ENCODE peak calls at places on chromosome 1, in six cellular contexts. One of them, this sample, is unnamed.

GRCh38 chr1:119971710-119972570 is 75.6 kb upstream of the ADAM30 start:
- DNase-seq in MCF 10A: no peak
- DNase-seq in pancreas: no peak
- DNase-seq in CD8-positive, alpha-beta T cell: no peak
- DNase-seq in esophagus squamous epithelium: no peak
- DNase-seq in GM12865: no peak
- DNase-seq in this sample: no peak

GRCh38 chr1:212762839-212763238 is 28.7 kb downstream of the NSL1 start:
- DNase-seq in MCF 10A: no peak
- DNase-seq in pancreas: no peak
- DNase-seq in CD8-positive, alpha-beta T cell: no peak
- DNase-seq in esophagus squamous epithelium: no peak
- DNase-seq in GM12865: no peak
- DNase-seq in this sample: no peak

GRCh38 chr1:168506204-168506819 is 37.5 kb downstream of the XCL2 start:
- DNase-seq in MCF 10A: peak
- DNase-seq in pancreas: no peak
- DNase-seq in CD8-positive, alpha-beta T cell: no peak
- DNase-seq in esophagus squamous epithelium: no peak
- DNase-seq in GM12865: no peak
- DNase-seq in this sample: no peak

GRCh38 chr1:39165488-39165887 is 39.0 kb upstream of the MACF1 start:
- DNase-seq in MCF 10A: no peak
- DNase-seq in pancreas: no peak
- DNase-seq in CD8-positive, alpha-beta T cell: no peak
- DNase-seq in esophagus squamous epithelium: no peak
- DNase-seq in GM12865: no peak
- DNase-seq in this sample: no peak

GRCh38 chr1:118254483-118254882 is 69.5 kb upstream of the SPAG17 start:
- DNase-seq in MCF 10A: no peak
- DNase-seq in pancreas: no peak
- DNase-seq in CD8-positive, alpha-beta T cell: no peak
- DNase-seq in esophagus squamous epithelium: no peak
- DNase-seq in GM12865: no peak
- DNase-seq in this sample: no peak

GRCh38 chr1:180182721-180183311 is 28.1 kb downstream of the QSOX1 start:
- DNase-seq in MCF 10A: no peak
- DNase-seq in pancreas: peak
- DNase-seq in CD8-positive, alpha-beta T cell: no peak
- DNase-seq in esophagus squamous epithelium: no peak
- DNase-seq in GM12865: no peak
- DNase-seq in this sample: no peak

GRCh38 chr1:151157067-151157531 is 650 bp downstream of the TNFAIP8L2 start:
- DNase-seq in MCF 10A: no peak
- DNase-seq in pancreas: no peak
- DNase-seq in CD8-positive, alpha-beta T cell: peak
- DNase-seq in esophagus squamous epithelium: no peak
- DNase-seq in GM12865: peak
- DNase-seq in this sample: no peak

GRCh38 chr1:236575523-236575922 is 28.8 kb downstream of the HEATR1 start:
- DNase-seq in MCF 10A: peak
- DNase-seq in pancreas: no peak
- DNase-seq in CD8-positive, alpha-beta T cell: no peak
- DNase-seq in esophagus squamous epithelium: no peak
- DNase-seq in GM12865: no peak
- DNase-seq in this sample: no peak

GRCh38 chr1:193275773-193276172 is 89.4 kb upstream of the B3GALT2 start:
- DNase-seq in MCF 10A: no peak
- DNase-seq in pancreas: no peak
- DNase-seq in CD8-positive, alpha-beta T cell: no peak
- DNase-seq in esophagus squamous epithelium: no peak
- DNase-seq in GM12865: no peak
- DNase-seq in this sample: no peak

GRCh38 chr1:181033799-181034391 is at the start of gene MR1:
- DNase-seq in MCF 10A: peak
- DNase-seq in pancreas: no peak
- DNase-seq in CD8-positive, alpha-beta T cell: peak
- DNase-seq in esophagus squamous epithelium: no peak
- DNase-seq in GM12865: peak
- DNase-seq in this sample: peak

GRCh38 chr1:202852163-202852904 is 36.6 kb downstream of the RABIF start:
- DNase-seq in MCF 10A: peak
- DNase-seq in pancreas: no peak
- DNase-seq in CD8-positive, alpha-beta T cell: peak
- DNase-seq in esophagus squamous epithelium: no peak
- DNase-seq in GM12865: peak
- DNase-seq in this sample: peak

GRCh38 chr1:3618904-3619671 is 5.7 kb upstream of the TPRG1L start:
- DNase-seq in MCF 10A: peak
- DNase-seq in pancreas: no peak
- DNase-seq in CD8-positive, alpha-beta T cell: peak
- DNase-seq in esophagus squamous epithelium: no peak
- DNase-seq in GM12865: peak
- DNase-seq in this sample: peak

GRCh38 chr1:110616587-110616986 is 10.4 kb upstream of the KCNA2 start:
- DNase-seq in MCF 10A: peak
- DNase-seq in pancreas: no peak
- DNase-seq in CD8-positive, alpha-beta T cell: no peak
- DNase-seq in esophagus squamous epithelium: no peak
- DNase-seq in GM12865: no peak
- DNase-seq in this sample: no peak

GRCh38 chr1:71666609-71667008 is 585.8 kb upstream of the ZRANB2 start:
- DNase-seq in MCF 10A: no peak
- DNase-seq in pancreas: no peak
- DNase-seq in CD8-positive, alpha-beta T cell: no peak
- DNase-seq in esophagus squamous epithelium: no peak
- DNase-seq in GM12865: no peak
- DNase-seq in this sample: no peak

GRCh38 chr1:44792736-44793502 is 4.9 kb upstream of the BEST4 start:
- DNase-seq in MCF 10A: no peak
- DNase-seq in pancreas: peak
- DNase-seq in CD8-positive, alpha-beta T cell: no peak
- DNase-seq in esophagus squamous epithelium: no peak
- DNase-seq in GM12865: no peak
- DNase-seq in this sample: no peak

GRCh38 chr1:201455098-201455497 is 13.9 kb downstream of the PHLDA3 start:
- DNase-seq in MCF 10A: no peak
- DNase-seq in pancreas: no peak
- DNase-seq in CD8-positive, alpha-beta T cell: no peak
- DNase-seq in esophagus squamous epithelium: no peak
- DNase-seq in GM12865: no peak
- DNase-seq in this sample: no peak

GRCh38 chr1:231919900-231920299 is 293.3 kb downstream of the DISC1 start:
- DNase-seq in MCF 10A: no peak
- DNase-seq in pancreas: no peak
- DNase-seq in CD8-positive, alpha-beta T cell: peak
- DNase-seq in esophagus squamous epithelium: no peak
- DNase-seq in GM12865: peak
- DNase-seq in this sample: no peak

GRCh38 chr1:25568090-25568833 is 24.9 kb downstream of the LDLRAP1 start:
- DNase-seq in MCF 10A: peak
- DNase-seq in pancreas: no peak
- DNase-seq in CD8-positive, alpha-beta T cell: no peak
- DNase-seq in esophagus squamous epithelium: no peak
- DNase-seq in GM12865: no peak
- DNase-seq in this sample: no peak

GRCh38 chr1:222629921-222630535 is 12.1 kb downstream of the MIA3 start:
- DNase-seq in MCF 10A: no peak
- DNase-seq in pancreas: no peak
- DNase-seq in CD8-positive, alpha-beta T cell: no peak
- DNase-seq in esophagus squamous epithelium: no peak
- DNase-seq in GM12865: no peak
- DNase-seq in this sample: no peak

GRCh38 chr1:47756411-47756810 is 240.8 kb downstream of the TRABD2B start:
- DNase-seq in MCF 10A: no peak
- DNase-seq in pancreas: no peak
- DNase-seq in CD8-positive, alpha-beta T cell: no peak
- DNase-seq in esophagus squamous epithelium: no peak
- DNase-seq in GM12865: no peak
- DNase-seq in this sample: no peak

GRCh38 chr1:47754221-47754620 is 243.0 kb downstream of the TRABD2B start:
- DNase-seq in MCF 10A: no peak
- DNase-seq in pancreas: no peak
- DNase-seq in CD8-positive, alpha-beta T cell: no peak
- DNase-seq in esophagus squamous epithelium: no peak
- DNase-seq in GM12865: no peak
- DNase-seq in this sample: no peak

GRCh38 chr1:47756006-47756405 is 241.2 kb downstream of the TRABD2B start:
- DNase-seq in MCF 10A: no peak
- DNase-seq in pancreas: no peak
- DNase-seq in CD8-positive, alpha-beta T cell: no peak
- DNase-seq in esophagus squamous epithelium: no peak
- DNase-seq in GM12865: no peak
- DNase-seq in this sample: no peak

GRCh38 chr1:47753808-47754207 is 243.4 kb downstream of the TRABD2B start:
- DNase-seq in MCF 10A: no peak
- DNase-seq in pancreas: no peak
- DNase-seq in CD8-positive, alpha-beta T cell: no peak
- DNase-seq in esophagus squamous epithelium: no peak
- DNase-seq in GM12865: peak
- DNase-seq in this sample: peak

DNA sequence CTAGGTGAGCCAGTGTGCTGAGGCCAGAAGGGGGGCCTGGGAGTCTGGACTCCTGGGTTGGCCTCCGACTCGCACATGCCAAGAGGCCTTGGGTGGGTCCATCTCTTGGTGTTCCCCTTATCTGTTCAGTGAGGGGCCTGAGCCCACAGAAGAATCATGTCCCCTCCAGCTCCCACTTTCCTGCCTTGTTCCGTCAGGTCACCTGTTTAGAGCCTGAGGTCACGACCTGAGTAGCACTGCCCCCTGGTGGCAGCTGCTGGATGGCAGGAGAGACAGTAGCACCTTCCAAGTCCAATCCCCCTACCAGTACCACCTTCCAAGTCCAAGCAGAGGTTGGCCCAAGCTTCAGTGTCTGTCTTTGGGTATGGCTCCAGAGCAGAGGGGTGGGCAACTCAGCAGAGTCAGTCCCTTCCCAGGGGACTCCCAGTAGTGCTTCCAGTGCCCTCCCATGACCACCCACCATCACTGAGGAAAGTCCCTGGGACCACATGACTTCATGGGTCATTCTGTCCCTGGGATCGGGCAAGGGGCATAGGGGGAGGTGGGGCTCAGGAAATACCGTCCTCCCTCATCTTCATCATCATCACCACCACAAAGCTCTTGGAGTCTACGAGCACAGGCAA is 241.7 kb downstream of the TRABD2B start:
- DNase-seq in MCF 10A: peak
- DNase-seq in pancreas: peak
- DNase-seq in CD8-positive, alpha-beta T cell: peak
- DNase-seq in esophagus squamous epithelium: no peak
- DNase-seq in GM12865: peak
- DNase-seq in this sample: peak
- TF ChIP-seq CTCF in MCF 10A: peak
- TF ChIP-seq CTCF in pancreas: peak
- TF ChIP-seq CTCF in CD8-positive, alpha-beta T cell: peak
- TF ChIP-seq CTCF in esophagus squamous epithelium: peak
- TF ChIP-seq CTCF in GM12865: peak
- TF ChIP-seq CTCF in this sample: peak

DNA sequence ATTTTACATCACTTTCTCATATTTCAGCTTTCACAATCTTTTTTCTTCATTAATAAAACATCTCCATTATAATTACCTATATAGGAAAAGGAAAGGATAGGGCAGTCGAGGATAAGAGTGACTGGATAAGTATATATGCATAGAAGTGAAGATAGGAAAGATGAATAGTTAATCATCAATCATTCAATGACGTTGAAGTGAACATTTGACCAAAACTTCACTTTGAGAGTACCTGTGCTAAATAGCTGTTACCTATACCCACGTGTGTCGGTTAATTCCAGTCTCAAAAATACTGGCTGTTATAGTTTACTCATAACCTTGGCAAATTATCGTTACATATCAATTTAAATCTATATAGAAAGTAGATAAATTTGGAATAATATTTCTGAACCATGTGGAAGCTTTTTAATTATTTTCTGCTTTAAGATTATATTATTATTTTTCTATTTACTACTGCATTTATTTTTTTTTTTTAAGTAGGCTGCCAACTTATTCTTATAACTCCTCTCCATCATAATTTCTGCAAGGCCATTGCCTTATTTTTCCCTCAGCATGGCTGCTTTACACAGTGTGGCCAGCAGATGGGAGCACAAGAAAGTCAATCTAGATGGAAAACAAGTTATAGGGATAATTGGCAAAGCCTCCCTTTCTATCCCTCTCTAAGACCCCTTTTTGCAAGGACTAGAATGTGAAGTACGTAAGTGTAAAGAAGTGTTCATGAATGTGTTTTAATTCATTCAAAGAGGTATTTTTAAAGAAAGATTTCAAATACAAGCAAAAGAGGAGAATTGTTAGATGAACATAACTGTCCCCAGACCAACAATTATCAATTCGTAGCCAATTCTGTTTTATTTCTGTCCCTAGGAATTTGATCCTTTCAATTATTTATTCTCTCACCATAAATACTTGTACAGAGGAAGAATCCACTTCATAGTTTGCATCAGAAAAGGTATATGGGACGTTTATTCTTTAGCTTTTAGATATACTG is 290.4 kb downstream of the KCNT2 start:
- DNase-seq in MCF 10A: peak
- DNase-seq in pancreas: no peak
- DNase-seq in CD8-positive, alpha-beta T cell: no peak
- DNase-seq in esophagus squamous epithelium: no peak
- DNase-seq in GM12865: peak
- DNase-seq in this sample: no peak
- TF ChIP-seq CTCF in MCF 10A: peak
- TF ChIP-seq CTCF in pancreas: peak
- TF ChIP-seq CTCF in CD8-positive, alpha-beta T cell: no peak
- TF ChIP-seq CTCF in esophagus squamous epithelium: peak
- TF ChIP-seq CTCF in GM12865: no peak
- TF ChIP-seq CTCF in this sample: peak

GRCh38 chr1:215891266-215891665 is 324.2 kb downstream of the KCTD3 start:
- DNase-seq in MCF 10A: no peak
- DNase-seq in pancreas: no peak
- DNase-seq in CD8-positive, alpha-beta T cell: no peak
- DNase-seq in esophagus squamous epithelium: no peak
- DNase-seq in GM12865: peak
- DNase-seq in this sample: no peak

GRCh38 chr1:215890438-215890837 is 323.3 kb downstream of the KCTD3 start:
- DNase-seq in MCF 10A: no peak
- DNase-seq in pancreas: no peak
- DNase-seq in CD8-positive, alpha-beta T cell: no peak
- DNase-seq in esophagus squamous epithelium: no peak
- DNase-seq in GM12865: peak
- DNase-seq in this sample: no peak

GRCh38 chr1:215887618-215888017 is 320.5 kb downstream of the KCTD3 start:
- DNase-seq in MCF 10A: no peak
- DNase-seq in pancreas: no peak
- DNase-seq in CD8-positive, alpha-beta T cell: no peak
- DNase-seq in esophagus squamous epithelium: no peak
- DNase-seq in GM12865: no peak
- DNase-seq in this sample: no peak

GRCh38 chr1:215891673-215892072 is 324.6 kb downstream of the KCTD3 start:
- DNase-seq in MCF 10A: no peak
- DNase-seq in pancreas: no peak
- DNase-seq in CD8-positive, alpha-beta T cell: no peak
- DNase-seq in esophagus squamous epithelium: no peak
- DNase-seq in GM12865: no peak
- DNase-seq in this sample: no peak

GRCh38 chr1:215888159-215888558 is 321.1 kb downstream of the KCTD3 start:
- DNase-seq in MCF 10A: peak
- DNase-seq in pancreas: no peak
- DNase-seq in CD8-positive, alpha-beta T cell: no peak
- DNase-seq in esophagus squamous epithelium: no peak
- DNase-seq in GM12865: peak
- DNase-seq in this sample: no peak
- TF ChIP-seq CTCF in MCF 10A: peak
- TF ChIP-seq CTCF in pancreas: no peak
- TF ChIP-seq CTCF in CD8-positive, alpha-beta T cell: no peak
- TF ChIP-seq CTCF in esophagus squamous epithelium: no peak
- TF ChIP-seq CTCF in GM12865: peak
- TF ChIP-seq CTCF in this sample: no peak

GRCh38 chr1:26608895-26609294 is 79.3 kb downstream of the RPS6KA1 start:
- DNase-seq in MCF 10A: no peak
- DNase-seq in pancreas: no peak
- DNase-seq in CD8-positive, alpha-beta T cell: no peak
- DNase-seq in esophagus squamous epithelium: no peak
- DNase-seq in GM12865: peak
- DNase-seq in this sample: no peak
- TF ChIP-seq CTCF in MCF 10A: no peak
- TF ChIP-seq CTCF in pancreas: no peak
- TF ChIP-seq CTCF in CD8-positive, alpha-beta T cell: no peak
- TF ChIP-seq CTCF in esophagus squamous epithelium: no peak
- TF ChIP-seq CTCF in GM12865: no peak
- TF ChIP-seq CTCF in this sample: no peak

This sample was measured in GM13976.